ENCODE peak calls at places on chromosome 13, in five cellular contexts. R, H, B, O and T are unnamed samples. For H3K36me3, the result is how much of the 10 kb centered on the place peaks cover.

GRCh38 chr13:23025848-23026608 is 154.8 kb upstream of the SGCG start:
- DNase-seq in O (peak), H (no peak), B (no peak), R (no peak), T (no peak)

GRCh38 chr13:25384747-25385270 is 13.0 kb downstream of the ATP8A2 start:
- DNase-seq in H (no peak), B (no peak), O (no peak), R (no peak), T (no peak)

GRCh38 chr13:28220166-28220565 is 81.8 kb downstream of the PAN3 start:
- DNase-seq in O (no peak), R (no peak), B (peak), H (peak), T (no peak)

GRCh38 chr13:61410669-61411297 is 4.9 kb downstream of the PCDH20 start:
- DNase-seq in H (peak), R (no peak), O (peak), B (no peak), T (no peak)

GRCh38 chr13:23966221-23966690 is 69.0 kb upstream of the C1QTNF9B start:
- DNase-seq in B (no peak), R (no peak), H (no peak), O (no peak), T (no peak)

GRCh38 chr13:76316998-76317527 is 569.1 kb downstream of the KCTD12 start:
- DNase-seq in R (no peak), B (no peak), H (no peak), O (no peak), T (no peak)

GRCh38 chr13:88544836-88545235 is 873.7 kb downstream of the SLITRK5 start:
- DNase-seq in H (no peak), O (no peak), R (no peak), B (no peak), T (no peak)

GRCh38 chr13:28611021-28611420 is 47.9 kb upstream of the POMP start:
- DNase-seq in O (no peak), B (no peak), R (no peak), H (no peak), T (no peak)

GRCh38 chr13:35699805-35700204 is 223.3 kb upstream of the MAB21L1 start:
- DNase-seq in B (peak), O (no peak), R (no peak), H (peak), T (no peak)

GRCh38 chr13:49367640-49368431 is 76.0 kb downstream of the CAB39L start:
- DNase-seq in R (no peak), B (peak), H (peak), O (peak), T (no peak)

GRCh38 chr13:81302125-81302524 is 961.2 kb upstream of the SPRY2 start:
- DNase-seq in H (no peak), B (no peak), R (no peak), O (no peak), T (no peak)

GRCh38 chr13:95100525-95101121 is 200.6 kb downstream of the ABCC4 start:
- DNase-seq in B (peak), H (no peak), O (no peak), R (no peak), T (no peak)

GRCh38 chr13:24618219-24618955 is 61.8 kb upstream of the ATP12A start:
- DNase-seq in B (no peak), R (no peak), O (no peak), H (no peak), T (no peak)

GRCh38 chr13:45781553-45782326 is 69.8 kb downstream of the SIAH3 start:
- DNase-seq in O (no peak), B (peak), R (no peak), H (peak), T (no peak)

GRCh38 chr13:50052478-50052877 is 37.2 kb downstream of the KCNRG start:
- DNase-seq in R (no peak), O (no peak), H (no peak), B (no peak), T (no peak)

GRCh38 chr13:100124265-100124664 is 35.4 kb downstream of the PCCA start:
- DNase-seq in H (no peak), O (no peak), B (peak), R (no peak), T (no peak)

DNA sequence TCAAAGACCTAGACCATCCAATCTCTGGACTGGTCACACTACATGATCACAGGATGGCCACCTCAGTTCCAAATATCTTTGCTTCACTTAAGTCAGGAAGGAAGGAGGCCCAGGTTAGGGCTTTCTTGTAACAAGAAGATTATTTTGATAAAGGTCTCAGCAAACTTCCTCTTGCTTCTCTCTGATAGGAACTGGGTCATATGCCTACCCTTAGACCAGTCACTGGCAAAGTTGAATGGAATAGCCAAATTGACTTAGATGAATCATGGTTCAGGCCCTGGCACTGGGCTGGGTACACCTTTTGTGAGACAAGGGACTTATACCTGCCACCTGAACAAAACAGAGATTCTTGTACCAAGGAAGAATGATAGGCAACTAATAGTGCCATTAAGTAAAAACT is 11.0 kb downstream of the FRY start:
- DNase-seq in R (no peak), O (no peak), H (no peak), B (no peak), T (no peak)
- H3K36me3 ChIP-seq in R (under half), O (under half), H (under half), B (under half), T (under half)

GRCh38 chr13:44591316-44591715 is 15.2 kb upstream of the TSC22D1 start:
- DNase-seq in B (no peak), R (no peak), H (no peak), O (peak), T (no peak)

DNA sequence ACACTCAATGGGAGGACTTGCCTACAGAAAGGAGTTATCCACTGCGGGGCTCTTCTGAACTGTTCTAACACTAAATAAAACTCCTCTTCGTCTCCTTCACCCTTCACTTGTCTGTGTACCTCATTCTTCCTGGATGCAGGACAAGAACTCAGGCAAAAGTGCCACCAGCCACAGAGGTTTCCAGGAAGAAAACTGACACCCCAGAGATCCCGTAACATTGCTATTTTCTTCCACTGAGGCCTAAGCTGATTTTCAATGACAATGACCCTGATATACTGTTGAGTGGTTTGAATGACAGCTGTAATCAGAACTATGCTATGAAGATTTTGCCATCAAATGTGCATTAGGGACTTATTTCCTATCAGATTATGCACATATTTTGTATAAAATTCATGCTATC is 16.3 kb upstream of the TSC22D1 start:
- DNase-seq in O (no peak), H (no peak), B (no peak), R (no peak), T (no peak)
- H3K27ac ChIP-seq in O (no peak), H (no peak), B (no peak), R (no peak), T (no peak)

GRCh38 chr13:98459721-98460370 is 117.1 kb downstream of the STK24 start:
- DNase-seq in R (no peak), B (no peak), O (no peak), H (no peak), T (no peak)

GRCh38 chr13:98461525-98462240 is 115.2 kb downstream of the STK24 start:
- DNase-seq in B (no peak), R (peak), O (no peak), H (no peak), T (peak)

GRCh38 chr13:98462241-98462882 is 114.5 kb downstream of the STK24 start:
- DNase-seq in B (no peak), O (no peak), H (no peak), R (peak), T (peak)

GRCh38 chr13:98460519-98460918 is 116.4 kb downstream of the STK24 start:
- DNase-seq in H (no peak), R (no peak), B (no peak), O (no peak), T (no peak)

GRCh38 chr13:98462946-98463345 is 114.0 kb downstream of the STK24 start:
- DNase-seq in R (no peak), O (no peak), H (no peak), B (no peak), T (no peak)
- H3K36me3 ChIP-seq in R (half or more), O (under half), H (under half), B (under half), T (under half)

DNA sequence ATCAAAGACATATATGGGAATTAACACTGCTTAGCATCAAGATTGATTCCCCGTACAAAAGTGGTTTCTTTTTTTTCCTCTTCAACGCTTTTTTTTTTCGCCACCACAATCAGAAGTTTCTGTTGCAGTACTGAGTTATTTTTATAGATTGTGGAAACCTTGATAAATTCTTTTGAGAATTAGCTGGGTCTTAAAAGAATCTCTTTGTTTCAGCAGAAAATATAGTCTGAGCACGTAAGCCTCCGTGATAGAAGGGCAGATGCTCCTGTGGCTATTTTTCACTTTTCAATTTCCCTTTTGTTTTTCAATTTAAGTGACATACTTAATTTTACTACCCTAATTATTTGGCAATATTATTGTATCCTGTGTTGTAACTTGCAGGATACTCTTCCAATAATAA is 531.8 kb downstream of the DCT start:
- DNase-seq in B (no peak), R (no peak), O (no peak), H (no peak), T (no peak)
- H3K27ac ChIP-seq in B (no peak), R (no peak), O (no peak), H (no peak), T (no peak)

GRCh38 chr13:110509478-110509926 is 52.0 kb downstream of the RAB20 start:
- DNase-seq in O (no peak), H (no peak), R (no peak), B (no peak), T (no peak)
- H3K36me3 ChIP-seq in O (under half), H (under half), R (under half), B (half or more), T (half or more)

GRCh38 chr13:97568850-97569249 is 134.9 kb downstream of the RAP2A start:
- DNase-seq in O (peak), R (no peak), B (no peak), H (no peak), T (no peak)

GRCh38 chr13:97564929-97565328 is 131.0 kb downstream of the RAP2A start:
- DNase-seq in B (no peak), R (no peak), O (no peak), H (no peak), T (no peak)

GRCh38 chr13:97566907-97567306 is 132.9 kb downstream of the RAP2A start:
- DNase-seq in R (no peak), O (no peak), H (no peak), B (no peak), T (no peak)

GRCh38 chr13:97562962-97563361 is 129.0 kb downstream of the RAP2A start:
- DNase-seq in H (no peak), B (no peak), R (no peak), O (no peak), T (no peak)

DNA sequence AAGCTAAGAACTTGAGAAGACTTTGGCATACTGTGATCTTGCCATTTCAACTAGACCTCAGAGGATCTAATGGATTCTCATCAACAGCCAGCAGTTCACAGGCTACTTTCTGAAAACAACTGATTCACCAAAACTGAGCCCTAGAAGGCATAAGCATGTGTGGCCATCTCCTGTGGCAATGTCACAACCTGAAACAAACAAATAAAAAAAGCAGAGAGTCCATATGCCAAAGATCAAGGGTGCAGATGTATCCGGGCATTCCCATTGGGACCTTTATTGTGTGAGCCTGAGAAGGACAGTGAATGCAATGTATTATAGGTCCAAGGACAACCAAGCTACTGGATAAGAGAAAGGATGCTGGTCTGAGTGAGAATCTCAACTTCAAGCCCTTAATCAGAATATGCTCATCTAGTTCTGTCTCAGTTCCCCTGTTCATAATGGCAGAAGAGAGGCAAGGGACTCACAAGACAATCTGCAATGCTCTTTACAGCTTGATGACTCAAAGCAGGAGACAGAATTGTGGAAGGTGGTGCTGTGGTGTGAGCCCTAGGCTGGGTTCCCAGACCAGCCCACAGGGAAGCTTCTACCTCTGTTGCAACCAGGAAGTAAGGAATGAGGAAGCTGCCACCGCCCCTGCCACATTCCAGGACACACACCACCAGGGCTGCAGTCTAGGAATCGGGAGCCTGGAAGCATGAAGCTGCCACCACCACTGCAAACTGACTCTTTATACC is 133.7 kb downstream of the RAP2A start:
- DNase-seq in B (peak), O (peak), H (peak), R (peak), T (peak)
- H3K27ac ChIP-seq in B (no peak), O (no peak), H (no peak), R (no peak), T (no peak)

DNA sequence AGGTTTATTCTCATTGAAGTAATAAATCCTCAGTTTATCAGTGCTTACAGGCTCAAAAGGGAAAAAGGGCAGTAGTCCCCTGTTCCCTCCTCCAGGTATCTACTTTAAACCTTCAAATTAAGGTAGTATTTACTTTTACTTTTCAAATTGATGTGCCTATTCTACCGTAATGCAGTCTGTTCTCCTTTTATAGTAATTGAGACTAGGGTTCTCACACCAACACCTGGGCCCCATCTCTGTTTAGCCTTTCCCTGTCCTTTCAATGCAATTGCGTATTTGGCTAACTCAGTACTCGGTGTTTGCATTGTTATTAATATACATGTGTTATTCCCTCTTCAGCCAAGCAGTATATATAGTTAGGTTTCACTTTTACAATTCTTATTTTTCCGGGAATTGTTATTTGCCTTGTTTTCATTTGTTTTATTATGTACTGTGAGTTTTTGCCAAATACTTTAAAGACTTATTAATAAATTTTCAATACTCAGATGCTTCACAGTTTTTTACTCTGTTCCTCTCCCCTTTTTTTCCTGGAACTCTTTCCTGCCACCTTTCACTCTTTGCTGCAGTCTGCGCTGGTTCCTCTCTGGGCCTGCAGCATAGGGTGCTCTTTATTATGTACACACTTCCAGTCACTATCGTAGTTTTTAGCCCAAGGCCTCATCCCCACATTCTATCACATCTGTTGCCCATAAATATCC is 30.3 kb downstream of the USPL1 start:
- DNase-seq in H (no peak), R (no peak), O (no peak), B (no peak), T (no peak)
- H3K36me3 ChIP-seq in H (under half), R (half or more), O (under half), B (under half), T (half or more)

GRCh38 chr13:39688699-39689405 is 33.4 kb downstream of the COG6 start:
- DNase-seq in B (peak), O (no peak), R (no peak), H (peak), T (no peak)
- H3K27ac ChIP-seq in B (no peak), O (no peak), R (no peak), H (peak), T (no peak)

GRCh38 chr13:110179858-110180156 is 127.2 kb downstream of the COL4A1 start:
- DNase-seq in O (no peak), H (no peak), R (no peak), B (no peak), T (no peak)

GRCh38 chr13:110182003-110182402 is 125.0 kb downstream of the COL4A1 start:
- DNase-seq in O (no peak), B (no peak), R (peak), H (no peak), T (no peak)

GRCh38 chr13:110176431-110176830 is 130.5 kb downstream of the COL4A1 start:
- DNase-seq in H (no peak), B (no peak), O (no peak), R (peak), T (no peak)

GRCh38 chr13:110177790-110178189 is 129.2 kb downstream of the COL4A1 start:
- DNase-seq in H (no peak), R (peak), O (no peak), B (no peak), T (no peak)

DNA sequence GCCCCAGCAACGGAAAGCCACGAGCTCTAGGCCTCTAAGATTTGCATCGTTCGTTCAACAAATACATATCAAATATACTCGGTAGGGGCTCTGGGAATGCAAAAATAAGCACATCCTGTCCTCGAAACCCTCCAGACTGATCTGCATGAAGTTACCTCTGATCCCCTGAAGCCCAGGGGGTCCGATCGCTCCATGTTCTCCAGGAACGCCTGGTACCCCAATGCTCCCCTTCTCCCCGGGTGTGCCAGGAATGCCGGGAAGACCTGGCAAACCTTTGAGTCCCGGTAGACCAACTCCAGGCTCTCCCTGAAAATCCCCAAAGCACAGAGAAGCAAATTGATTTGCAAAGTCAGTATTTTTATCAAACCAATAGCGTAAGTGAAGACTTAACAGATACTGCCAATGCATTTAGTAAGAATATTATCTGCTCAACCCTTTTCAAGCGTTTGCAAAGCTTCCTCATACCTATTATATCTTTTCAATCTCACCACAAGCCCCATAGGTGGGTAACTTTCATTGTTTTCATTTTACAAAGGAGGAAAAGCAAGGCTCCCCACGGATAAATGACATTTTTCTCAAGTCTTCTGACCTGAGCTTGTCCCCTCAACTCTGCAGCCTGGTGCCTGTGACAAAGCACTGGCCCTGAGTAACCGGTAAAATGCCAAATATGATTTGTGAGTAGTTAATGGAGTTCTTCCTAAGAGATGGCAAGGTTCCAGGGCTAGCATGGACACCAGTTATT is 127.7 kb downstream of the COL4A1 start:
- DNase-seq in R (peak), O (peak), H (no peak), B (peak), T (no peak)
- H3K36me3 ChIP-seq in R (half or more), O (under half), H (under half), B (half or more), T (half or more)